ENCODE peak calls at places on chromosomes 13 and 19, in seven cellular contexts. One of them, this sample, is unnamed.

GRCh38 chr19:38543807-38544568 is 73.8 kb downstream of the MAP4K1 start:
- DNase-seq in globus pallidus: peak; percentile 83
- DNase-seq in psoas muscle: peak; percentile 85
- DNase-seq in fibroblast of mammary gland: peak; percentile 93
- DNase-seq in left ventricle myocardium superior: peak; percentile 49
- DNase-seq in neuronal stem cell: no peak
- DNase-seq in caudate nucleus: peak; percentile 50
- DNase-seq in this sample: peak; percentile 70

GRCh38 chr19:21256722-21257121 is 72.5 kb downstream of the ZNF708 start:
- DNase-seq in neuronal stem cell: no peak
- DNase-seq in globus pallidus: peak; percentile 1
- DNase-seq in caudate nucleus: no peak
- DNase-seq in psoas muscle: no peak
- DNase-seq in left ventricle myocardium superior: no peak
- DNase-seq in fibroblast of mammary gland: peak; percentile 12
- DNase-seq in this sample: no peak

GRCh38 chr19:15129856-15130580 is 22.8 kb downstream of the SYDE1 start:
- DNase-seq in globus pallidus: no peak
- DNase-seq in caudate nucleus: no peak
- DNase-seq in neuronal stem cell: no peak
- DNase-seq in psoas muscle: no peak
- DNase-seq in left ventricle myocardium superior: no peak
- DNase-seq in fibroblast of mammary gland: no peak
- DNase-seq in this sample: no peak

GRCh38 chr13:91203430-91203829 is 144.1 kb upstream of the MIR17HG start:
- DNase-seq in caudate nucleus: no peak
- DNase-seq in fibroblast of mammary gland: no peak
- DNase-seq in psoas muscle: no peak
- DNase-seq in neuronal stem cell: no peak
- DNase-seq in globus pallidus: no peak
- DNase-seq in left ventricle myocardium superior: no peak
- DNase-seq in this sample: no peak

GRCh38 chr19:3554254-3555083 is 2.9 kb downstream of the MFSD12 start:
- DNase-seq in caudate nucleus: no peak
- DNase-seq in globus pallidus: no peak
- DNase-seq in psoas muscle: no peak
- DNase-seq in left ventricle myocardium superior: no peak
- DNase-seq in neuronal stem cell: no peak
- DNase-seq in fibroblast of mammary gland: no peak
- DNase-seq in this sample: no peak

GRCh38 chr13:36834299-36834698 is 15.3 kb downstream of the RFXAP start:
- DNase-seq in globus pallidus: no peak
- DNase-seq in neuronal stem cell: no peak
- DNase-seq in psoas muscle: no peak
- DNase-seq in caudate nucleus: no peak
- DNase-seq in left ventricle myocardium superior: no peak
- DNase-seq in fibroblast of mammary gland: peak; percentile 33
- DNase-seq in this sample: peak; percentile 45

GRCh38 chr19:30046522-30046921 is 104.5 kb downstream of the URI1 start:
- DNase-seq in neuronal stem cell: no peak
- DNase-seq in fibroblast of mammary gland: peak; percentile 4
- DNase-seq in globus pallidus: peak; percentile 74
- DNase-seq in caudate nucleus: no peak
- DNase-seq in left ventricle myocardium superior: no peak
- DNase-seq in psoas muscle: no peak
- DNase-seq in this sample: no peak

GRCh38 chr19:17078038-17078919 is 2.7 kb downstream of the MYO9B start:
- DNase-seq in caudate nucleus: no peak
- DNase-seq in left ventricle myocardium superior: no peak
- DNase-seq in globus pallidus: no peak
- DNase-seq in neuronal stem cell: no peak
- DNase-seq in psoas muscle: no peak
- DNase-seq in fibroblast of mammary gland: no peak
- DNase-seq in this sample: no peak

GRCh38 chr19:14091086-14091884 is 734 bp upstream of the SAMD1 start:
- DNase-seq in globus pallidus: no peak
- DNase-seq in psoas muscle: no peak
- DNase-seq in caudate nucleus: peak; percentile 79
- DNase-seq in neuronal stem cell: peak; percentile 78
- DNase-seq in fibroblast of mammary gland: peak; percentile 58
- DNase-seq in left ventricle myocardium superior: no peak
- DNase-seq in this sample: peak; percentile 67

GRCh38 chr13:23570099-23570926 is at the start of gene TNFRSF19:
- DNase-seq in neuronal stem cell: no peak
- DNase-seq in left ventricle myocardium superior: peak; percentile 61
- DNase-seq in caudate nucleus: no peak
- DNase-seq in globus pallidus: no peak
- DNase-seq in fibroblast of mammary gland: peak; percentile 86
- DNase-seq in psoas muscle: peak; percentile 29
- DNase-seq in this sample: peak; percentile 23

GRCh38 chr13:44373601-44374347 is at the start of gene SERP2:
- DNase-seq in neuronal stem cell: peak; percentile 41
- DNase-seq in left ventricle myocardium superior: peak; percentile 56
- DNase-seq in psoas muscle: peak; percentile 33
- DNase-seq in fibroblast of mammary gland: peak; percentile 32
- DNase-seq in caudate nucleus: peak; percentile 47
- DNase-seq in globus pallidus: peak; percentile 47
- DNase-seq in this sample: no peak

GRCh38 chr19:8537099-8537498 is 23.1 kb upstream of the ZNF414 start:
- DNase-seq in globus pallidus: no peak
- DNase-seq in fibroblast of mammary gland: no peak
- DNase-seq in neuronal stem cell: no peak
- DNase-seq in psoas muscle: no peak
- DNase-seq in caudate nucleus: no peak
- DNase-seq in left ventricle myocardium superior: no peak
- DNase-seq in this sample: no peak

GRCh38 chr13:88071371-88071770 is 400.2 kb downstream of the SLITRK5 start:
- DNase-seq in globus pallidus: no peak
- DNase-seq in fibroblast of mammary gland: no peak
- DNase-seq in psoas muscle: no peak
- DNase-seq in left ventricle myocardium superior: no peak
- DNase-seq in caudate nucleus: no peak
- DNase-seq in neuronal stem cell: no peak
- DNase-seq in this sample: no peak

GRCh38 chr19:16153582-16154336 is 10.3 kb downstream of the HSH2D start:
- DNase-seq in fibroblast of mammary gland: no peak
- DNase-seq in psoas muscle: no peak
- DNase-seq in left ventricle myocardium superior: no peak
- DNase-seq in caudate nucleus: no peak
- DNase-seq in neuronal stem cell: no peak
- DNase-seq in globus pallidus: no peak
- DNase-seq in this sample: no peak

GRCh38 chr19:2034729-2035589 is 16.1 kb downstream of the MKNK2 start:
- DNase-seq in neuronal stem cell: no peak
- DNase-seq in fibroblast of mammary gland: peak; percentile 41
- DNase-seq in psoas muscle: peak; percentile 63
- DNase-seq in left ventricle myocardium superior: peak; percentile 47
- DNase-seq in caudate nucleus: no peak
- DNase-seq in globus pallidus: no peak
- DNase-seq in this sample: peak; percentile 33

GRCh38 chr19:46845959-46846459 is 4.6 kb downstream of the AP2S1 start:
- DNase-seq in caudate nucleus: no peak
- DNase-seq in globus pallidus: no peak
- DNase-seq in fibroblast of mammary gland: no peak
- DNase-seq in left ventricle myocardium superior: peak; percentile 46
- DNase-seq in psoas muscle: no peak
- DNase-seq in neuronal stem cell: no peak
- DNase-seq in this sample: no peak

GRCh38 chr19:341386-342127 is 3.0 kb downstream of the MIER2 start:
- DNase-seq in left ventricle myocardium superior: no peak
- DNase-seq in fibroblast of mammary gland: no peak
- DNase-seq in globus pallidus: no peak
- DNase-seq in neuronal stem cell: no peak
- DNase-seq in psoas muscle: no peak
- DNase-seq in caudate nucleus: no peak
- DNase-seq in this sample: no peak

This sample was measured in HCEC 1CT.